ENCODE peak calls at places on chromosomes 13 and 19, in nine cellular contexts. J is adrenal gland, L is K562, Y is heart left ventricle, G is fibroblast of the aortic adventitia, S is Caco-2, X is thyroid gland, T is stomach, B is AG10803. F is an unnamed sample.

GRCh38 chr13:93226623-93227279 is at the start of gene GPC6:
- DNase-seq in J (peak), L (peak), Y (no peak), G (peak), S (no peak), X (no peak), T (no peak), B (peak), F (no peak)

GRCh38 chr13:94154362-94154761 is 325.1 kb downstream of the DCT start:
- DNase-seq in J (peak), L (no peak), Y (no peak), G (peak), S (no peak), X (peak), T (peak), B (peak), F (no peak)

GRCh38 chr13:95793018-95793555 is 116.1 kb downstream of the DNAJC3 start:
- DNase-seq in J (no peak), L (no peak), Y (no peak), G (peak), S (no peak), X (no peak), T (no peak), B (no peak), F (no peak)

GRCh38 chr19:48965806-48966540 is 864 bp downstream of the FTL start:
- DNase-seq in J (peak), L (peak), Y (peak), G (peak), S (peak), X (peak), T (peak), B (peak), F (peak)

GRCh38 chr19:50658438-50659317 is 9.4 kb downstream of the C19orf81 start:
- DNase-seq in J (peak), L (peak), Y (peak), G (peak), S (no peak), X (peak), T (peak), B (peak), F (no peak)

GRCh38 chr13:64347662-64348061 is 2882.5 kb downstream of the PCDH9 start:
- DNase-seq in J (no peak), L (no peak), Y (no peak), G (peak), S (no peak), X (no peak), T (no peak), B (no peak), F (no peak)

GRCh38 chr19:48830965-48831364 is 5.3 kb downstream of the HSD17B14 start:
- DNase-seq in J (no peak), L (no peak), Y (no peak), G (no peak), S (no peak), X (no peak), T (no peak), B (no peak), F (peak)

GRCh38 chr19:19627716-19628498 is at the start of gene LPAR2:
- DNase-seq in J (no peak), L (no peak), Y (no peak), G (no peak), S (peak), X (peak), T (peak), B (no peak), F (peak)

GRCh38 chr13:109646423-109646822 is 140.0 kb downstream of the IRS2 start:
- DNase-seq in J (no peak), L (no peak), Y (no peak), G (no peak), S (no peak), X (no peak), T (no peak), B (no peak), F (no peak)

GRCh38 chr13:67752741-67753140 is 522.6 kb upstream of the PCDH9 start:
- DNase-seq in J (no peak), L (no peak), Y (no peak), G (no peak), S (no peak), X (no peak), T (no peak), B (no peak), F (no peak)

GRCh38 chr19:53944933-53945332 is 17.8 kb upstream of the CACNG8 start:
- DNase-seq in J (no peak), L (no peak), Y (no peak), G (no peak), S (no peak), X (no peak), T (no peak), B (no peak), F (no peak)

GRCh38 chr13:33918199-33918932 is 100.4 kb downstream of the RFC3 start:
- DNase-seq in J (peak), L (no peak), Y (no peak), G (peak), S (no peak), X (no peak), T (no peak), B (peak), F (no peak)

GRCh38 chr13:73656863-73657262 is 477.3 kb downstream of the KLF12 start:
- DNase-seq in J (no peak), L (no peak), Y (no peak), G (no peak), S (no peak), X (no peak), T (no peak), B (no peak), F (no peak)

GRCh38 chr13:65808061-65808460 is 1422.1 kb downstream of the PCDH9 start:
- DNase-seq in J (no peak), L (no peak), Y (no peak), G (peak), S (no peak), X (no peak), T (no peak), B (no peak), F (no peak)

GRCh38 chr13:111484959-111485358 is 164.5 kb downstream of the TEX29 start:
- DNase-seq in J (no peak), L (no peak), Y (no peak), G (no peak), S (no peak), X (no peak), T (no peak), B (no peak), F (no peak)

GRCh38 chr13:31595568-31595967 is 143.8 kb upstream of the RXFP2 start:
- DNase-seq in J (no peak), L (no peak), Y (no peak), G (peak), S (no peak), X (no peak), T (no peak), B (peak), F (no peak)

GRCh38 chr13:24500977-24501376 is 11.6 kb downstream of the PARP4 start:
- DNase-seq in J (no peak), L (peak), Y (no peak), G (peak), S (no peak), X (no peak), T (no peak), B (peak), F (no peak)

GRCh38 chr19:30363073-30363472 is 9.1 kb upstream of the ZNF536 start:
- DNase-seq in J (no peak), L (no peak), Y (no peak), G (no peak), S (no peak), X (no peak), T (no peak), B (no peak), F (no peak)

GRCh38 chr19:4501005-4501591 is 17.2 kb downstream of the PLIN4 start:
- DNase-seq in J (no peak), L (no peak), Y (peak), G (no peak), S (no peak), X (no peak), T (no peak), B (no peak), F (no peak)

GRCh38 chr19:31127132-31127967 is 221.9 kb downstream of the TSHZ3 start:
- DNase-seq in J (no peak), L (no peak), Y (no peak), G (peak), S (no peak), X (no peak), T (no peak), B (peak), F (no peak)

GRCh38 chr13:99984134-99984462 is 2.5 kb downstream of the ZIC2 start:
- DNase-seq in J (no peak), L (no peak), Y (no peak), G (no peak), S (no peak), X (no peak), T (no peak), B (no peak), F (no peak)

GRCh38 chr13:102198418-102199322 is 203.2 kb downstream of the FGF14 start:
- DNase-seq in J (no peak), L (no peak), Y (no peak), G (peak), S (no peak), X (no peak), T (no peak), B (no peak), F (no peak)

GRCh38 chr13:39105110-39105509 is 66.9 kb downstream of the NHLRC3 start:
- DNase-seq in J (no peak), L (no peak), Y (no peak), G (peak), S (no peak), X (no peak), T (no peak), B (peak), F (peak)

GRCh38 chr13:47112900-47113299 is 216.0 kb upstream of the HTR2A start:
- DNase-seq in J (no peak), L (no peak), Y (no peak), G (no peak), S (no peak), X (no peak), T (no peak), B (no peak), F (no peak)

GRCh38 chr13:32883501-32883900 is 132.7 kb upstream of the KL start:
- DNase-seq in J (no peak), L (no peak), Y (no peak), G (peak), S (no peak), X (peak), T (no peak), B (peak), F (no peak)

GRCh38 chr19:7730286-7731217 is 1.4 kb downstream of the CLEC4G start:
- DNase-seq in J (no peak), L (no peak), Y (no peak), G (no peak), S (no peak), X (no peak), T (no peak), B (no peak), F (no peak)

GRCh38 chr13:44393391-44393790 is 19.8 kb downstream of the SERP2 start:
- DNase-seq in J (no peak), L (no peak), Y (no peak), G (no peak), S (no peak), X (peak), T (peak), B (no peak), F (no peak)

GRCh38 chr13:51148952-51149573 is 38.0 kb upstream of the C13orf42 start:
- DNase-seq in J (peak), L (no peak), Y (peak), G (peak), S (no peak), X (peak), T (no peak), B (peak), F (peak)

GRCh38 chr19:10228925-10229324 is 2.2 kb downstream of the S1PR2 start:
- DNase-seq in J (no peak), L (peak), Y (no peak), G (peak), S (peak), X (no peak), T (no peak), B (peak), F (peak)

GRCh38 chr13:58704953-58705352 is 1073.4 kb downstream of the PCDH17 start:
- DNase-seq in J (no peak), L (no peak), Y (no peak), G (no peak), S (no peak), X (no peak), T (no peak), B (no peak), F (no peak)

GRCh38 chr19:40947573-40947972 is 43.5 kb upstream of the CYP2B6 start:
- DNase-seq in J (no peak), L (no peak), Y (no peak), G (no peak), S (no peak), X (no peak), T (no peak), B (no peak), F (no peak)
- H3K4me3 ChIP-seq in J (no peak), L (no peak), Y (no peak), G (no peak), S (no peak), X (no peak), T (no peak), B (no peak), F (no peak)

GRCh38 chr19:17379221-17379631 is 2.1 kb upstream of the PLVAP start:
- DNase-seq in J (peak), L (peak), Y (no peak), G (no peak), S (no peak), X (no peak), T (no peak), B (no peak), F (no peak)

GRCh38 chr19:17380426-17381138 is 3.4 kb upstream of the PLVAP start:
- DNase-seq in J (no peak), L (no peak), Y (no peak), G (no peak), S (no peak), X (no peak), T (no peak), B (no peak), F (no peak)

DNA sequence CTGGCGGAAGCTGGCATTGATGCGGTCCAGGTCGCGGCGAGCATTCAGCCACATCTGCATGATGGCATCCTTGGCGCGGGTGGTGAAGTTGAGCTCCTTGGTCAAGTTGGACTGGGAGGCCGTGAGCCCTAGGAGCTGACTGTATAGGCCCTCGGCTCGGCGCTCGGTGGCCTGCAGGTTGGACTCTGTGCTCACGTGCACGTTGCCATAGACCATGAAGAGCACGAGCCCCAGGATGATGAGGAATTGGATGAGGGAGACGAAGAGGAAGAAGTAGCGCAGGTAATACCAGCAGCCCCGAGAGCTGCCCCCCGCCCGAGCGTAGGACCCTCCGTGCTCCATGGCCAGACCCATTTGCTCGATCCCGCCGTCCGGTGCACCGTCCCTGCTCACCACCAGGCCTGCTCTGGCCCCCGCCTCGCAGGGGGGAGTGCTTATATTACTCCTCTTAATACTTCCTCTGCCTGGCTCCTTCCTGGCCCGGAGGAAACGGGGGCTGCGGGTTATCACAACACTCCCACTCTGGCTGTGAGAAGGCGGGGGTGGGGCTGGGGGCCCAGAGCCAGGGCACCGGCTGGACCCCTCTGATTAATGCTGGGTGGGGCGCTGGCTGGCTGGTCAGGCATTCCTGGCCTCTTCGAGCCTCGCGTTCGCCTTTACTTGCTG is at the start of gene PLVAP:
- DNase-seq in J (peak), L (peak), Y (peak), G (no peak), S (no peak), X (no peak), T (no peak), B (no peak), F (no peak)
- H3K4me3 ChIP-seq in J (no peak), L (no peak), Y (peak), G (no peak), S (no peak), X (peak), T (peak), B (no peak), F (no peak)

GRCh38 chr19:36125557-36125956 is 10.3 kb downstream of the TBCB start:
- DNase-seq in J (no peak), L (no peak), Y (no peak), G (no peak), S (no peak), X (no peak), T (no peak), B (no peak), F (no peak)
- H3K4me3 ChIP-seq in J (no peak), L (no peak), Y (no peak), G (no peak), S (no peak), X (no peak), T (no peak), B (no peak), F (no peak)

GRCh38 chr19:41792513-41793413 is 3.6 kb upstream of the CEACAM3 start:
- DNase-seq in J (no peak), L (peak), Y (peak), G (peak), S (no peak), X (peak), T (peak), B (peak), F (peak)
- H3K4me3 ChIP-seq in J (no peak), L (no peak), Y (no peak), G (no peak), S (no peak), X (no peak), T (no peak), B (no peak), F (no peak)

DNA sequence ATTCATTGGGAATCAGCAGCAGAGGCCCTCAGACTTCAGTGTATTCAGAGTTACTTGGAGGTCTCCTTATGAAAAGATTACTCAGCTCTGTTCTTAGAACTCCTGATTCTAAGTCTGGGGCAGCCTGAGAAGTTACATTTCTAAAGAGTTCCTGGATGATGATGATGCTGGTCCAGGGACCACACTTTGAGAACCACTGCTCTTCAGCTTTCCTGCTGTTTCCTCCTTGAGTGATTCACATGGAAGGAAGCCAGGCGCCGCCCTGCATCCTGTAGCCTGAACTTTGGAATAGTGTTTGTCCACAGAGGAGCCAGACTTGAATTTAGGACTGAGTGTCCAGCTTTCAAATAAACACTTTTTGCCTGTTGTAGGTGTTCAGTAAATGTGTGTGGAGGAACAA is 2.9 kb downstream of the CEBPG start:
- DNase-seq in J (peak), L (no peak), Y (peak), G (peak), S (no peak), X (peak), T (peak), B (peak), F (no peak)
- H3K4me3 ChIP-seq in J (no peak), L (no peak), Y (no peak), G (no peak), S (no peak), X (no peak), T (no peak), B (no peak), F (no peak)

GRCh38 chr13:21742041-21742440 is 71.2 kb downstream of the FGF9 start:
- DNase-seq in J (no peak), L (no peak), Y (no peak), G (no peak), S (peak), X (no peak), T (no peak), B (no peak), F (no peak)
- H3K4me3 ChIP-seq in J (no peak), L (no peak), Y (no peak), G (no peak), S (no peak), X (no peak), T (no peak), B (no peak), F (no peak)

GRCh38 chr19:37953576-37954303 is 46.7 kb downstream of the SIPA1L3 start:
- DNase-seq in J (no peak), L (no peak), Y (no peak), G (peak), S (no peak), X (no peak), T (no peak), B (peak), F (no peak)
- H3K4me3 ChIP-seq in J (no peak), L (no peak), Y (no peak), G (no peak), S (no peak), X (no peak), T (no peak), B (no peak), F (no peak)